ENCODE peak calls at places on chromosomes 16 and 17, in nine cellular contexts. L, G, U, W, Q, J, X, B and Y are unnamed samples.

GRCh38 chr17:30232822-30233427 is 2.6 kb downstream of the SLC6A4 start:
- DNase-seq in L (no peak), G (no peak), U (no peak), W (no peak), Q (no peak), J (no peak), X (peak; percentile 2), B (no peak), Y (no peak)

GRCh38 chr17:37570527-37571093 is 38.6 kb downstream of the SYNRG start:
- DNase-seq in L (peak; percentile 37), G (peak; percentile 83), U (no peak), W (peak; percentile 87), Q (peak; percentile 41), J (peak; percentile 57), X (peak; percentile 66), B (peak; percentile 63), Y (peak; percentile 70)

GRCh38 chr17:15465045-15465701 is 2.2 kb downstream of the CDRT4 start:
- DNase-seq in L (no peak), G (no peak), U (no peak), W (no peak), Q (no peak), J (no peak), X (no peak), B (no peak), Y (no peak)

GRCh38 chr17:42891539-42892152 is 9.0 kb upstream of the G6PC1 start:
- DNase-seq in L (peak; percentile 28), G (peak; percentile 57), U (no peak), W (peak; percentile 28), Q (peak; percentile 32), J (peak; percentile 38), X (peak; percentile 50), B (peak; percentile 72), Y (no peak)

GRCh38 chr16:28826141-28826540 is 3.3 kb downstream of the ATXN2L start:
- DNase-seq in L (no peak), G (no peak), U (no peak), W (no peak), Q (no peak), J (no peak), X (no peak), B (no peak), Y (no peak)

GRCh38 chr16:22373662-22374310 is 633 bp downstream of the CDR2 start:
- DNase-seq in L (peak; percentile 62), G (peak; percentile 61), U (no peak), W (peak; percentile 44), Q (no peak), J (peak; percentile 52), X (peak; percentile 58), B (peak; percentile 42), Y (peak; percentile 82)

GRCh38 chr16:1330260-1330914 is 3.1 kb upstream of the BAIAP3 start:
- DNase-seq in L (no peak), G (peak; percentile 84), U (no peak), W (peak; percentile 72), Q (no peak), J (no peak), X (no peak), B (no peak), Y (no peak)

GRCh38 chr16:15523092-15523541 is 88.7 kb downstream of the BMERB1 start:
- DNase-seq in L (peak; percentile 51), G (no peak), U (no peak), W (peak; percentile 31), Q (no peak), J (peak; percentile 57), X (no peak), B (no peak), Y (no peak)

GRCh38 chr16:75251280-75252048 is at the start of gene BCAR1:
- DNase-seq in L (peak; percentile 90), G (peak; percentile 95), U (no peak), W (peak; percentile 95), Q (peak; percentile 92), J (peak; percentile 88), X (peak; percentile 96), B (peak; percentile 96), Y (peak; percentile 92)

GRCh38 chr17:28471127-28471453 is 2.4 kb upstream of the SLC13A2 start:
- DNase-seq in L (no peak), G (no peak), U (no peak), W (no peak), Q (no peak), J (no peak), X (no peak), B (no peak), Y (no peak)

GRCh38 chr16:31084584-31085298 is 4.0 kb downstream of the PRSS53 start:
- DNase-seq in L (no peak), G (no peak), U (no peak), W (no peak), Q (no peak), J (no peak), X (peak; percentile 4), B (no peak), Y (peak; percentile 70)

GRCh38 chr17:39650121-39650579 is 13.2 kb downstream of the STARD3 start:
- DNase-seq in L (no peak), G (no peak), U (no peak), W (no peak), Q (no peak), J (no peak), X (no peak), B (no peak), Y (no peak)

GRCh38 chr17:55275894-55276804 is 11.4 kb downstream of the HLF start:
- DNase-seq in L (no peak), G (peak; percentile 13), U (peak; percentile 26), W (no peak), Q (no peak), J (no peak), X (no peak), B (no peak), Y (no peak)

GRCh38 chr17:55273579-55274370 is 9.0 kb downstream of the HLF start:
- DNase-seq in L (peak; percentile 79), G (peak; percentile 13), U (peak; percentile 62), W (no peak), Q (no peak), J (peak; percentile 34), X (no peak), B (no peak), Y (no peak)

GRCh38 chr17:55271958-55272710 is 7.4 kb downstream of the HLF start:
- DNase-seq in L (no peak), G (no peak), U (no peak), W (no peak), Q (no peak), J (no peak), X (no peak), B (no peak), Y (no peak)

GRCh38 chr17:55272711-55273578 is 8.2 kb downstream of the HLF start:
- DNase-seq in L (no peak), G (no peak), U (no peak), W (no peak), Q (no peak), J (no peak), X (no peak), B (no peak), Y (no peak)

DNA sequence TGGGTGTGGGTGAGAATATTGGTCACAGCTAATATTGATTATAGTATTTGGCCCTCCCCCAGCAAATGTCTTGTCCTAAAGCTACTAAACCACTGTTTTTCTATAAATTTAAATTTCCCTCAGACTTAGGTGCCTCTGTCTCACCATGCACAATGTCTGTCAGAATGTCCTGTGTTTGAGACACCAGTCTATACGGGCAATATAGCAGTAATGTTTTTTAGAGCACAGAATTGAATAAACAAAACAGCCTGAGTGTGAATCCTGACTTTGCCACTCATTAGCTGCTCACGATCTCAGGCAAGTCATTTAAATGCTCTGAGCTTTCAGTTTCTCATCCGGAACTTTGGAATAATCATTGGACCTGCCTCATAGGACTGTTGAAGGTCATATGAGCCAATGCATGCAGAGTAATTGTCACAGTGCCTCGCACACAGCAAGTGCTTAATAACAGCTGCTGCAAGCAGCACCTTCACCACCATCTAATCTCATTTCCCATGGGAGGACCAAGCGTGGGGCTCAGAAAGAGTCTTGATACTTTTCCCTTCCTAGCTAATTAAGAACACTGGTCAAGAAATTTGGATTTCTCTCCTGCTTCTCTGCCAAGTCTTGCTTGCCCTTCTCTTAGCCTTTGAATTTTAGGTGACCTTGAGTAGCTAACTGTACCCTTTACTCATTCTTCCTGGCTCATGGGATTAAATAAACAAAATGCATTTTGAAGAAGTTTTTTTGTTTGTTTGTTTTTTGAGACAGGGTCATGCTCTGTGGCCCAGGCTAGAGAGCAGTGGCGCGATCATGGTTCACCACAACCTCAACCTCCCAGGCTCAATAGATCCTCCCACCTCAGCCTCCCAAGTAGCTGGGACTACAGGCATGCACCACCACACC is 9.9 kb downstream of the HLF start:
- DNase-seq in L (no peak), G (no peak), U (no peak), W (no peak), Q (no peak), J (no peak), X (no peak), B (no peak), Y (no peak)
- H3K27ac ChIP-seq in L (peak overlapping the region; percentile 75), G (no peak overlapping the region), U (peak overlapping the region; percentile 87), W (no peak overlapping the region), Q (no peak overlapping the region), J (peak overlapping the region; percentile 73), X (no peak overlapping the region), B (no peak overlapping the region), Y (no peak overlapping the region)

GRCh38 chr16:18800674-18801196 is 614 bp downstream of the ARL6IP1 start:
- DNase-seq in L (no peak), G (peak; percentile 66), U (no peak), W (peak; percentile 44), Q (no peak), J (peak; percentile 17), X (peak; percentile 29), B (no peak), Y (no peak)
- H3K27ac ChIP-seq in L (peak overlapping the region; percentile 82), G (no peak overlapping the region), U (peak overlapping the region; percentile 96), W (no peak overlapping the region), Q (peak overlapping the region; percentile 89), J (peak overlapping the region; percentile 94), X (peak overlapping the region; percentile 82), B (peak overlapping the region; percentile 90), Y (peak overlapping the region; percentile 89)

GRCh38 chr16:88502776-88503280 is 49.7 kb downstream of the ZFPM1 start:
- DNase-seq in L (no peak), G (no peak), U (no peak), W (no peak), Q (no peak), J (no peak), X (no peak), B (no peak), Y (no peak)

GRCh38 chr16:88503374-88503770 is 50.3 kb downstream of the ZFPM1 start:
- DNase-seq in L (no peak), G (no peak), U (no peak), W (no peak), Q (no peak), J (no peak), X (peak; percentile 69), B (no peak), Y (no peak)

GRCh38 chr16:88503771-88504488 is 50.9 kb downstream of the ZFPM1 start:
- DNase-seq in L (no peak), G (no peak), U (no peak), W (no peak), Q (no peak), J (no peak), X (no peak), B (no peak), Y (no peak)

GRCh38 chr16:88505405-88506082 is 52.5 kb downstream of the ZFPM1 start:
- DNase-seq in L (peak; percentile 44), G (peak; percentile 44), U (no peak), W (peak; percentile 23), Q (no peak), J (peak; percentile 89), X (peak; percentile 80), B (peak; percentile 64), Y (peak; percentile 57)

GRCh38 chr16:88504489-88505404 is 51.7 kb downstream of the ZFPM1 start:
- DNase-seq in L (no peak), G (no peak), U (no peak), W (no peak), Q (no peak), J (peak; percentile 46), X (peak; percentile 85), B (no peak), Y (peak; percentile 84)
- H3K27ac ChIP-seq in L (no peak overlapping the region), G (no peak overlapping the region), U (no peak overlapping the region), W (no peak overlapping the region), Q (no peak overlapping the region), J (peak overlapping the region; percentile 19), X (peak overlapping the region; percentile 98), B (peak overlapping the region; percentile 19), Y (peak overlapping the region; percentile 91)

GRCh38 chr17:81426676-81427445 is 31.6 kb downstream of the BAHCC1 start:
- DNase-seq in L (peak; percentile 50), G (no peak), U (no peak), W (no peak), Q (no peak), J (no peak), X (no peak), B (no peak), Y (no peak)
- H3K27ac ChIP-seq in L (peak overlapping the region; percentile 71), G (no peak overlapping the region), U (peak overlapping the region; percentile 73), W (no peak overlapping the region), Q (no peak overlapping the region), J (no peak overlapping the region), X (no peak overlapping the region), B (no peak overlapping the region), Y (no peak overlapping the region)